ENCODE peak calls at places on chromosomes 11 and 22, in eight cellular contexts. O is endodermal cell, K is NT2/D1, B is mammary epithelial cell, R is HCT116, Y is endothelial cell of umbilical vein, C is GM23248, Q is mesendoderm. L is an unnamed sample.

GRCh38 chr22:46524203-46524740 is 13.1 kb downstream of the CELSR1 start:
- DNase-seq in R (no peak), C (no peak), Y (no peak), O (peak), K (no peak), Q (no peak), B (no peak), L (no peak)

GRCh38 chr11:68212421-68213134 is 518 bp downstream of the KMT5B start:
- DNase-seq in R (peak), Y (peak), C (peak), Q (peak), O (peak), K (peak), B (peak), L (peak)

GRCh38 chr11:61725632-61726280 is 26.7 kb upstream of the MYRF start:
- DNase-seq in Y (peak), B (peak), C (no peak), K (no peak), R (no peak), Q (no peak), O (no peak), L (no peak)

GRCh38 chr11:67195971-67196418 is 70.3 kb upstream of the GRK2 start:
- DNase-seq in R (no peak), B (no peak), O (no peak), K (no peak), C (peak), Y (no peak), Q (peak), L (peak)

GRCh38 chr11:17596310-17596669 is 49.2 kb downstream of the OTOG start:
- DNase-seq in K (no peak), O (peak), Q (no peak), B (no peak), R (no peak), Y (no peak), C (no peak), L (no peak)

GRCh38 chr22:29151316-29151715 is 54.4 kb upstream of the EMID1 start:
- DNase-seq in K (no peak), Q (no peak), B (no peak), R (no peak), O (peak), Y (no peak), C (no peak), L (no peak)

GRCh38 chr22:39645532-39645931 is 75.0 kb downstream of the CACNA1I start:
- DNase-seq in O (no peak), K (no peak), Q (no peak), C (no peak), B (no peak), Y (no peak), R (no peak), L (no peak)

GRCh38 chr22:37366601-37367000 is 60.7 kb downstream of the ELFN2 start:
- DNase-seq in K (no peak), O (no peak), Q (no peak), Y (no peak), R (no peak), C (no peak), B (no peak), L (no peak)

GRCh38 chr11:128890543-128891409 is at the start of gene KCNJ5:
- DNase-seq in R (no peak), Q (no peak), O (peak), C (peak), B (peak), K (no peak), Y (no peak), L (peak)

GRCh38 chr22:41776381-41776780 is 24.1 kb upstream of the CCDC134 start:
- DNase-seq in C (no peak), R (no peak), K (no peak), Q (no peak), Y (no peak), B (no peak), O (no peak), L (no peak)

GRCh38 chr11:62456630-62457029 is 37.8 kb downstream of the SCGB1A1 start:
- DNase-seq in B (no peak), Y (no peak), O (peak), K (no peak), Q (peak), C (no peak), R (no peak), L (no peak)

GRCh38 chr11:67372993-67373915 is at the start of gene CLCF1:
- DNase-seq in B (peak), C (peak), Q (peak), K (no peak), R (no peak), O (peak), Y (no peak), L (peak)

GRCh38 chr11:6646631-6647281 is 8.9 kb downstream of the DCHS1 start:
- DNase-seq in B (no peak), Y (no peak), O (peak), Q (no peak), K (no peak), R (no peak), C (peak), L (peak)

GRCh38 chr11:17599460-17599925 is 52.4 kb downstream of the OTOG start:
- DNase-seq in B (no peak), Q (no peak), C (no peak), O (no peak), K (no peak), R (no peak), Y (no peak), L (no peak)

GRCh38 chr11:4030197-4030596 is 64.4 kb upstream of the RRM1 start:
- DNase-seq in R (no peak), Y (no peak), O (no peak), B (no peak), K (no peak), Q (no peak), C (no peak), L (no peak)

GRCh38 chr11:117435296-117435695 is 107.6 kb downstream of the CEP164 start:
- DNase-seq in Y (no peak), R (no peak), Q (no peak), B (no peak), C (no peak), O (no peak), K (no peak), L (no peak)

GRCh38 chr11:102345923-102346322 is 1.1 kb upstream of the BIRC2 start:
- DNase-seq in K (no peak), O (no peak), R (peak), C (peak), Q (peak), B (peak), Y (peak), L (no peak)

GRCh38 chr11:32448232-32448631 is 12.9 kb upstream of the WT1 start:
- DNase-seq in K (no peak), Q (peak), Y (no peak), O (peak), B (no peak), R (peak), C (no peak), L (no peak)

GRCh38 chr11:86990520-86990919 is 35.3 kb upstream of the FZD4 start:
- DNase-seq in B (peak), K (peak), Y (no peak), R (peak), C (peak), O (peak), Q (peak), L (no peak)

GRCh38 chr11:57485217-57486007 is 25.1 kb downstream of the RTN4RL2 start:
- DNase-seq in Y (no peak), B (no peak), R (no peak), O (no peak), K (no peak), Q (no peak), C (peak), L (no peak)

GRCh38 chr11:17403977-17404759 is 15.7 kb upstream of the KCNJ11 start:
- DNase-seq in O (no peak), R (no peak), B (peak), Y (no peak), C (peak), K (no peak), Q (no peak), L (no peak)

GRCh38 chr11:60939828-60940227 is 12.1 kb downstream of the SLC15A3 start:
- DNase-seq in Q (no peak), K (no peak), O (no peak), R (no peak), Y (no peak), B (no peak), C (peak), L (no peak)

GRCh38 chr11:94183886-94184264 is 55.2 kb downstream of the PANX1 start:
- DNase-seq in Y (peak), K (peak), C (peak), Q (peak), B (peak), R (peak), O (peak), L (peak)

GRCh38 chr11:2717561-2717960 is 17.8 kb upstream of the KCNQ1OT1 start:
- DNase-seq in K (no peak), Y (no peak), Q (no peak), R (no peak), C (no peak), B (no peak), O (no peak), L (no peak)

GRCh38 chr22:50303515-50303847 is 4.0 kb downstream of the PLXNB2 start:
- DNase-seq in C (no peak), Q (no peak), O (no peak), B (no peak), K (no peak), R (no peak), Y (no peak), L (no peak)

GRCh38 chr22:50301581-50301991 is 5.9 kb downstream of the PLXNB2 start:
- DNase-seq in O (no peak), R (no peak), K (no peak), Y (no peak), Q (no peak), C (no peak), B (no peak), L (no peak)

GRCh38 chr22:50302564-50302963 is 4.9 kb downstream of the PLXNB2 start:
- DNase-seq in O (no peak), Q (no peak), K (no peak), C (peak), R (no peak), B (no peak), Y (no peak), L (no peak)

GRCh38 chr22:50300620-50301257 is 6.7 kb downstream of the PLXNB2 start:
- DNase-seq in B (no peak), Q (no peak), K (no peak), Y (no peak), R (no peak), C (no peak), O (no peak), L (no peak)

DNA sequence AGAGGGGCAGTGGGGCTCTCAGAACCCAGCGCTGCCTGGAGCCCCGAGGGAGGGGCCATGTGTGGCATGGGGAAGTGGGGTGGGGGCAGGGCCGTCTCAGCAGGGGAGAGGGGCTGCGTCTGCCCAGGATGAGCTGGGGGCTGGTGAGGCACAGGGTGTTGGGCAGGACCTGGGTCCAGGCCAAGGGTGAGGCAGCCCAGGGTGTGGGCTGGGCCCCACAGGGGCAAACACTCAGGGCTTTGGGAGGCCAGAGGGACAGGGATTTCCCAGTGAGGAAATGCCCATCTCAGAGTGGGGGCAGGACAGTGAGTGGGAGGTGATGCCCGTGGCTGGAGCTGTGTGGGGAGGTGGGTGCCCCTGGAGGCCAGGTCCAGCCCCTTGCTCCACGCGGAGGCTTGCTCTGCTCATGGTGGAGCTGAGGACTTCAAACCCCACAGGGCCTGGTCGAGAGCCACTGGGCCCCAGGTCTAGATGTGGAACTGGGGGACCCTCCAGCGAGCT is 5.4 kb downstream of the PLXNB2 start:
- DNase-seq in B (peak), C (peak), Y (no peak), Q (no peak), O (no peak), R (no peak), K (no peak), L (peak)
- H3K9ac ChIP-seq in B (no peak), C (peak), Y (no peak), Q (no peak), O (no peak), R (peak), K (no peak), L (peak)

GRCh38 chr11:96648991-96649390 is 259.2 kb downstream of the JRKL start:
- DNase-seq in K (no peak), R (no peak), C (no peak), O (peak), Y (no peak), B (no peak), Q (peak), L (no peak)
- H3K9ac ChIP-seq in K (no peak), R (no peak), C (no peak), O (no peak), Y (no peak), B (no peak), Q (no peak), L (no peak)

DNA sequence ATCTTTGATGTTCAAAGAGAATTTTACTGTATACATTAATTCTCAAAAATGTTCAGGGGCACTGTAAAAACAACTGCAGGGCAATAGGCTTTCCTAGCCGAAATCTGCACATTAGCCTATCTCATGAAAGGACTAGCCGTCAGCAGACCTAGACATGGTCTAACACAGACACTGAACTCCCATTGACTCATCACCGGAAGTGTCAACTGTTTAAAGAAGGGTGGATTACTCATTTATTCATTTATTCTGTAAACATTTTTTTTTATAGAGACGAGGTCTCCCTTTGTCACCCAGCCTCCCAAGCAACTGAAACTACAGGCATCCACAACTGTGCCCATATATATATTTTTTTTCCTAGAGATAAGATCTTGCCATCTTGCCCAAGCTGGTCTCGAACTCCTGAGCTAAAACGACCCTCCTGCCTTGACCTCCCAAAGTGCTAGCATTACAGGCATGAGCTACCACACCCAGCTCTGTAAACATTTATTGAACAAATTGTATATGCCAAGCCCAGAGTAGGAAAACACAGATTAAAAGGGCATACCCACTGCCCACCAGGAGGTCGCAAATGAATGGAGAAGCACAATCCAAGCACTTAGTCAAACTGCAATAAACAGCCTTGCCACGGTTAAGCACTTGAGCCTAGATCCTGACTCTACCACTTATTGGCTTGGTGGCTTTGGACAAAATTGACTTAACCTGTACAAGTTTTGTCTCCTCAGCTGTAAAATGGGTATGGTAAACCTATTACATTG is 26.6 kb downstream of the RAB30 start:
- DNase-seq in O (no peak), Y (peak), K (no peak), B (peak), C (peak), R (no peak), Q (no peak), L (no peak)
- H3K9ac ChIP-seq in O (no peak), Y (no peak), K (no peak), B (no peak), C (no peak), R (no peak), Q (no peak), L (no peak)

GRCh38 chr11:73322111-73322985 is 14.3 kb downstream of the ARHGEF17 start:
- DNase-seq in K (no peak), Y (peak), R (no peak), C (peak), Q (no peak), O (no peak), B (no peak), L (no peak)
- H3K9ac ChIP-seq in K (peak), Y (peak), R (no peak), C (peak), Q (peak), O (no peak), B (no peak), L (peak)

DNA sequence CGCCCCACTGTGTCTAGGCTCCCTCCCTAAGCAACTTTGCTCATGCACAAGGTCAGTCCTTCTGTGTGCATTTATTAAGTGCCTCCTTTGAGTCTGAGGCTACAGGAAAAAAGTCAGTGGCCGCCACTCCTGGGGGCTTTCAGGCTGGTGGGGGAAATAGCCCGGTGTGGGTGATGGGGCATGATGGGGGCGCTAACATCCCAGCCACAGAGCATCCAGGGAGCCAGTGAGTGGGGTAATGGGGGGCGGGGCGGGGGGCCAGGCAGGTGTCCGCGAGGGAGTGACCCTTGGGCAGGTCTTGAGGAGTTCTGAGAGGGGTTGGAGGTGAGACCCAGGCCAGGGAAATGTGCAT is 10.0 kb upstream of the EHD1 start:
- DNase-seq in C (no peak), R (no peak), B (no peak), O (no peak), K (no peak), Y (no peak), Q (no peak), L (no peak)
- H3K9ac ChIP-seq in C (no peak), R (peak), B (no peak), O (no peak), K (peak), Y (no peak), Q (peak), L (no peak)

L was measured in colonic mucosa.